ENCODE peak calls at places on chromosomes 1 and 21, in eight cellular contexts. Z is activated CD4-positive, alpha-beta memory T cell treated with anti-CD3 and anti-CD28 coated beads for 36 hours; C is HFF-Myc; E is activated CD4-positive, alpha-beta T cell treated with anti-CD3 and anti-CD28 coated beads, Interleukin-2, amount 10 ng/mL, durations not matched to agents 7 days and 5 days; N is Ammon's horn; M is kidney tubule cell; Q is activated CD8-positive, alpha-beta memory T cell treated with anti-CD3 and anti-CD28 coated beads for 48 hours; V is stimulated activated CD8-positive, alpha-beta memory T cell treated with anti-CD3 and anti-CD28 coated beads, Interleukin-15, amount 100 ng/mL, for 24 hours. G is an unnamed sample.

GRCh38 chr1:20164694-20165202 is 21.1 kb upstream of the UBXN10 start:
- DNase-seq in Z (no peak), C (no peak), E (no peak), N (peak), M (no peak), Q (no peak), V (no peak), G (no peak)

GRCh38 chr1:108569097-108569728 is 9.3 kb downstream of the EEIG2 start:
- DNase-seq in Z (no peak), C (no peak), E (no peak), N (no peak), M (no peak), Q (no peak), V (no peak), G (no peak)

GRCh38 chr1:115706774-115707425 is 61.6 kb downstream of the CASQ2 start:
- DNase-seq in Z (no peak), C (no peak), E (peak), N (peak), M (peak), Q (no peak), V (no peak), G (no peak)

GRCh38 chr1:232322162-232322734 is 307.7 kb downstream of the SIPA1L2 start:
- DNase-seq in Z (no peak), C (no peak), E (no peak), N (no peak), M (no peak), Q (no peak), V (no peak), G (no peak)

GRCh38 chr1:147664206-147664605 is 6.1 kb downstream of the ACP6 start:
- DNase-seq in Z (no peak), C (no peak), E (no peak), N (no peak), M (no peak), Q (no peak), V (no peak), G (no peak)

GRCh38 chr1:210405316-210405715 is 76.6 kb downstream of the HHAT start:
- DNase-seq in Z (no peak), C (no peak), E (no peak), N (no peak), M (no peak), Q (no peak), V (no peak), G (no peak)

GRCh38 chr1:24161270-24161669 is 18.3 kb upstream of the IL22RA1 start:
- DNase-seq in Z (no peak), C (no peak), E (no peak), N (no peak), M (no peak), Q (no peak), V (no peak), G (no peak)

GRCh38 chr1:17713993-17714392 is 41.1 kb upstream of the ACTL8 start:
- DNase-seq in Z (no peak), C (no peak), E (no peak), N (no peak), M (no peak), Q (no peak), V (no peak), G (no peak)

GRCh38 chr1:184242507-184242943 is 144.3 kb upstream of the C1orf21 start:
- DNase-seq in Z (no peak), C (no peak), E (no peak), N (no peak), M (peak), Q (no peak), V (no peak), G (no peak)

GRCh38 chr1:40745180-40745579 is 38.4 kb upstream of the KCNQ4 start:
- DNase-seq in Z (no peak), C (no peak), E (no peak), N (no peak), M (no peak), Q (no peak), V (no peak), G (no peak)

GRCh38 chr1:105608713-105609112 is 1447.8 kb upstream of the PRMT6 start:
- DNase-seq in Z (no peak), C (no peak), E (no peak), N (no peak), M (peak), Q (no peak), V (no peak), G (no peak)

GRCh38 chr1:67583462-67583950 is 101.5 kb upstream of the GADD45A start:
- DNase-seq in Z (no peak), C (no peak), E (no peak), N (no peak), M (no peak), Q (no peak), V (no peak), G (no peak)

GRCh38 chr21:40047993-40048730 is 180.9 kb downstream of the PCP4 start:
- DNase-seq in Z (no peak), C (no peak), E (no peak), N (no peak), M (peak), Q (no peak), V (no peak), G (no peak)

GRCh38 chr1:230531103-230531502 is 105.0 kb upstream of the PGBD5 start:
- DNase-seq in Z (no peak), C (no peak), E (no peak), N (no peak), M (no peak), Q (no peak), V (no peak), G (no peak)

GRCh38 chr1:2821373-2821955 is 20.0 kb upstream of the TTC34 start:
- DNase-seq in Z (no peak), C (no peak), E (no peak), N (no peak), M (no peak), Q (no peak), V (no peak), G (no peak)

GRCh38 chr21:42156690-42157605 is 62.0 kb upstream of the ABCG1 start:
- DNase-seq in Z (peak), C (no peak), E (no peak), N (peak), M (no peak), Q (no peak), V (no peak), G (no peak)

GRCh38 chr1:36067871-36068270 is 16.0 kb upstream of the TEKT2 start:
- DNase-seq in Z (no peak), C (no peak), E (no peak), N (peak), M (no peak), Q (no peak), V (no peak), G (no peak)

GRCh38 chr1:98897479-98897878 is 107.2 kb downstream of the PLPPR5 start:
- DNase-seq in Z (no peak), C (no peak), E (no peak), N (no peak), M (no peak), Q (no peak), V (no peak), G (no peak)

GRCh38 chr1:3688356-3688755 is 36.0 kb downstream of the TP73 start:
- DNase-seq in Z (no peak), C (no peak), E (no peak), N (no peak), M (no peak), Q (no peak), V (no peak), G (no peak)

GRCh38 chr1:198669023-198669698 is 30.3 kb downstream of the PTPRC start:
- DNase-seq in Z (peak), C (peak), E (peak), N (no peak), M (peak), Q (no peak), V (no peak), G (no peak)

GRCh38 chr21:27802816-27803475 is 836.1 kb upstream of the ADAMTS5 start:
- DNase-seq in Z (peak), C (no peak), E (peak), N (peak), M (peak), Q (no peak), V (no peak), G (no peak)

GRCh38 chr1:109357673-109358072 is 40.0 kb downstream of the SORT1 start:
- DNase-seq in Z (no peak), C (no peak), E (no peak), N (no peak), M (no peak), Q (no peak), V (no peak), G (no peak)

GRCh38 chr1:14896381-14897079 is 257.0 kb upstream of the TMEM51 start:
- DNase-seq in Z (no peak), C (no peak), E (no peak), N (no peak), M (no peak), Q (no peak), V (no peak), G (no peak)

GRCh38 chr21:42471716-42472330 is 24.2 kb downstream of the RSPH1 start:
- DNase-seq in Z (no peak), C (no peak), E (no peak), N (no peak), M (no peak), Q (no peak), V (no peak), G (no peak)

GRCh38 chr1:210448293-210448892 is 119.7 kb downstream of the HHAT start:
- DNase-seq in Z (no peak), C (peak), E (peak), N (peak), M (peak), Q (no peak), V (no peak), G (peak)

GRCh38 chr1:53693361-53693760 is 45.6 kb downstream of the GLIS1 start:
- DNase-seq in Z (no peak), C (no peak), E (no peak), N (no peak), M (no peak), Q (no peak), V (no peak), G (no peak)

GRCh38 chr1:11156958-11157357 is 32.2 kb upstream of the ANGPTL7 start:
- DNase-seq in Z (peak), C (no peak), E (no peak), N (no peak), M (no peak), Q (no peak), V (no peak), G (no peak)

GRCh38 chr21:25115021-25115420 is 492.3 kb downstream of the MRPL39 start:
- DNase-seq in Z (no peak), C (no peak), E (no peak), N (no peak), M (no peak), Q (no peak), V (no peak), G (no peak)